ENCODE peak calls at places on chromosomes 16 and 17, in four cellular contexts. One of them, this sample, is unnamed.

GRCh38 chr17:60311186-60311585 is 80.7 kb downstream of the USP32 start:
- DNase-seq in endodermal cell: no peak
- DNase-seq in mesenteric fat pad: no peak
- DNase-seq in tibial artery: no peak
- DNase-seq in this sample: no peak

GRCh38 chr16:87945351-87946042 is 5.7 kb upstream of the BANP start:
- DNase-seq in tibial artery: peak
- DNase-seq in mesenteric fat pad: no peak
- DNase-seq in endodermal cell: peak
- DNase-seq in this sample: peak

GRCh38 chr16:21704733-21705132 is 41.0 kb downstream of the OTOA start:
- DNase-seq in mesenteric fat pad: no peak
- DNase-seq in tibial artery: no peak
- DNase-seq in endodermal cell: no peak
- DNase-seq in this sample: no peak

GRCh38 chr17:35774499-35774898 is 13.8 kb downstream of the C17orf50 start:
- DNase-seq in endodermal cell: peak
- DNase-seq in mesenteric fat pad: no peak
- DNase-seq in tibial artery: peak
- DNase-seq in this sample: peak

GRCh38 chr17:64171041-64171440 is 41.1 kb upstream of the ERN1 start:
- DNase-seq in tibial artery: no peak
- DNase-seq in endodermal cell: no peak
- DNase-seq in mesenteric fat pad: no peak
- DNase-seq in this sample: no peak

GRCh38 chr16:86379505-86379846 is 130.9 kb upstream of the FOXF1 start:
- DNase-seq in tibial artery: no peak
- DNase-seq in endodermal cell: no peak
- DNase-seq in mesenteric fat pad: no peak
- DNase-seq in this sample: no peak

GRCh38 chr16:74480150-74481029 is 59.1 kb upstream of the CLEC18B start:
- DNase-seq in endodermal cell: no peak
- DNase-seq in tibial artery: no peak
- DNase-seq in mesenteric fat pad: no peak
- DNase-seq in this sample: no peak

GRCh38 chr16:57623251-57624043 is 5.0 kb upstream of the ADGRG1 start:
- DNase-seq in endodermal cell: peak
- DNase-seq in tibial artery: no peak
- DNase-seq in mesenteric fat pad: no peak
- DNase-seq in this sample: no peak

GRCh38 chr16:86707171-86707570 is 128.8 kb downstream of the FOXL1 start:
- DNase-seq in endodermal cell: no peak
- DNase-seq in mesenteric fat pad: peak
- DNase-seq in tibial artery: no peak
- DNase-seq in this sample: no peak

GRCh38 chr17:74742978-74743545 is 5.4 kb upstream of the NHERF1 start:
- DNase-seq in endodermal cell: no peak
- DNase-seq in mesenteric fat pad: no peak
- DNase-seq in tibial artery: no peak
- DNase-seq in this sample: no peak

GRCh38 chr17:81519284-81520020 is 6.9 kb upstream of the ACTG1 start:
- DNase-seq in tibial artery: peak
- DNase-seq in mesenteric fat pad: no peak
- DNase-seq in endodermal cell: peak
- DNase-seq in this sample: no peak

GRCh38 chr16:69937465-69937951 is 13.6 kb upstream of the CLEC18A start:
- DNase-seq in mesenteric fat pad: peak
- DNase-seq in endodermal cell: no peak
- DNase-seq in tibial artery: peak
- DNase-seq in this sample: no peak

GRCh38 chr17:57438031-57438731 is 181.9 kb downstream of the MSI2 start:
- DNase-seq in tibial artery: no peak
- DNase-seq in mesenteric fat pad: no peak
- DNase-seq in endodermal cell: no peak
- DNase-seq in this sample: no peak

GRCh38 chr16:57859331-57859730 is 57.0 kb upstream of the KIFC3 start:
- DNase-seq in endodermal cell: peak
- DNase-seq in mesenteric fat pad: no peak
- DNase-seq in tibial artery: no peak
- DNase-seq in this sample: no peak

GRCh38 chr16:4693956-4694663 is 748 bp downstream of the NUDT16L1 start:
- DNase-seq in mesenteric fat pad: no peak
- DNase-seq in tibial artery: peak
- DNase-seq in endodermal cell: peak
- DNase-seq in this sample: no peak

GRCh38 chr16:88907768-88908167 is 41.3 kb upstream of the PABPN1L start:
- DNase-seq in tibial artery: no peak
- DNase-seq in mesenteric fat pad: no peak
- DNase-seq in endodermal cell: no peak
- DNase-seq in this sample: no peak

GRCh38 chr17:31392002-31392855 is 754 bp downstream of the RAB11FIP4 start:
- DNase-seq in endodermal cell: peak
- DNase-seq in mesenteric fat pad: peak
- DNase-seq in tibial artery: peak
- DNase-seq in this sample: no peak

GRCh38 chr16:70592106-70592571 is 54.2 kb upstream of the IL34 start:
- DNase-seq in mesenteric fat pad: no peak
- DNase-seq in endodermal cell: no peak
- DNase-seq in tibial artery: peak
- DNase-seq in this sample: no peak

GRCh38 chr17:49514374-49514738 is 19.3 kb downstream of the NGFR start:
- DNase-seq in endodermal cell: peak
- DNase-seq in mesenteric fat pad: no peak
- DNase-seq in tibial artery: peak
- DNase-seq in this sample: no peak

GRCh38 chr16:14409563-14409962 is 220.5 kb downstream of the PARN start:
- DNase-seq in endodermal cell: no peak
- DNase-seq in mesenteric fat pad: no peak
- DNase-seq in tibial artery: peak
- DNase-seq in this sample: no peak

GRCh38 chr17:63096426-63096825 is 130.4 kb downstream of the TANC2 start:
- DNase-seq in mesenteric fat pad: no peak
- DNase-seq in endodermal cell: no peak
- DNase-seq in tibial artery: no peak
- DNase-seq in this sample: no peak

GRCh38 chr16:67116388-67117311 is 6.9 kb downstream of the PHAF1 start:
- DNase-seq in mesenteric fat pad: no peak
- DNase-seq in endodermal cell: no peak
- DNase-seq in tibial artery: peak
- DNase-seq in this sample: no peak

GRCh38 chr17:57962441-57963148 is 7.4 kb upstream of the CUEDC1 start:
- DNase-seq in tibial artery: no peak
- DNase-seq in mesenteric fat pad: no peak
- DNase-seq in endodermal cell: peak
- DNase-seq in this sample: no peak

GRCh38 chr16:23026777-23027362 is 122.4 kb downstream of the USP31 start:
- DNase-seq in mesenteric fat pad: no peak
- DNase-seq in endodermal cell: peak
- DNase-seq in tibial artery: no peak
- DNase-seq in this sample: no peak

GRCh38 chr16:85354623-85355514 is 242.6 kb upstream of the CIBAR2 start:
- DNase-seq in tibial artery: no peak
- DNase-seq in endodermal cell: no peak
- DNase-seq in mesenteric fat pad: no peak
- DNase-seq in this sample: no peak

GRCh38 chr16:88459366-88460055 is 6.4 kb downstream of the ZFPM1 start:
- DNase-seq in endodermal cell: no peak
- DNase-seq in mesenteric fat pad: no peak
- DNase-seq in tibial artery: no peak
- DNase-seq in this sample: no peak

GRCh38 chr17:31269597-31269996 is 27.4 kb downstream of the OMG start:
- DNase-seq in mesenteric fat pad: no peak
- DNase-seq in tibial artery: peak
- DNase-seq in endodermal cell: peak
- DNase-seq in this sample: no peak

GRCh38 chr17:8803531-8804416 is 4.6 kb upstream of the MFSD6L start:
- DNase-seq in mesenteric fat pad: no peak
- DNase-seq in endodermal cell: peak
- DNase-seq in tibial artery: no peak
- DNase-seq in this sample: no peak

GRCh38 chr16:84652565-84652964 is 4.3 kb downstream of the KLHL36 start:
- DNase-seq in mesenteric fat pad: no peak
- DNase-seq in tibial artery: no peak
- DNase-seq in endodermal cell: no peak
- DNase-seq in this sample: no peak

GRCh38 chr16:67286441-67287235 is 7.3 kb downstream of the PLEKHG4 start:
- DNase-seq in mesenteric fat pad: no peak
- DNase-seq in endodermal cell: no peak
- DNase-seq in tibial artery: no peak
- DNase-seq in this sample: no peak

GRCh38 chr17:29807520-29808361 is 122.3 kb downstream of the SSH2 start:
- DNase-seq in tibial artery: no peak
- DNase-seq in mesenteric fat pad: no peak
- DNase-seq in endodermal cell: peak
- DNase-seq in this sample: peak

GRCh38 chr17:44396946-44397345 is 7.5 kb upstream of the ITGA2B start:
- DNase-seq in endodermal cell: no peak
- DNase-seq in mesenteric fat pad: no peak
- DNase-seq in tibial artery: no peak
- DNase-seq in this sample: no peak

GRCh38 chr17:44005865-44006580 is 1.6 kb downstream of the NAGS start:
- DNase-seq in tibial artery: peak
- DNase-seq in mesenteric fat pad: no peak
- DNase-seq in endodermal cell: peak
- DNase-seq in this sample: no peak

GRCh38 chr17:59892251-59892848 is 393 bp downstream of the TUBD1 start:
- DNase-seq in mesenteric fat pad: no peak
- DNase-seq in endodermal cell: no peak
- DNase-seq in tibial artery: peak
- DNase-seq in this sample: no peak

GRCh38 chr16:22726868-22727267 is 87.1 kb upstream of the HS3ST2 start:
- DNase-seq in endodermal cell: no peak
- DNase-seq in tibial artery: no peak
- DNase-seq in mesenteric fat pad: no peak
- DNase-seq in this sample: no peak

GRCh38 chr16:3963203-3963602 is 82.7 kb upstream of the CREBBP start:
- DNase-seq in tibial artery: peak
- DNase-seq in endodermal cell: peak
- DNase-seq in mesenteric fat pad: no peak
- DNase-seq in this sample: no peak

GRCh38 chr16:30521873-30522641 is 4.3 kb downstream of the ZNF768 start:
- DNase-seq in mesenteric fat pad: no peak
- DNase-seq in endodermal cell: no peak
- DNase-seq in tibial artery: no peak
- DNase-seq in this sample: no peak